ENCODE peak calls at places on chromosomes 6 and 20, in four cellular contexts. D, B, M and E are unnamed samples.

GRCh38 chr6:122530440-122531046 is 58.9 kb upstream of the SERINC1 start:
- DNase-seq in D (peak; percentile 12), B (peak; percentile 81), M (no peak), E (no peak)

GRCh38 chr20:24046905-24047304 is 58.3 kb upstream of the GGTLC1 start:
- DNase-seq in D (no peak), B (no peak), M (no peak), E (no peak)

GRCh38 chr20:4811661-4812181 is 90.0 kb downstream of the PRND start:
- DNase-seq in D (no peak), B (no peak), M (peak; percentile 80), E (no peak)

GRCh38 chr6:104860221-104860620 is 502 bp upstream of the HACE1 start:
- DNase-seq in D (no peak), B (no peak), M (no peak), E (no peak)

GRCh38 chr6:33700391-33701050 is 11.0 kb downstream of the UQCC2 start:
- DNase-seq in D (peak; percentile 53), B (peak; percentile 86), M (peak; percentile 83), E (no peak)

GRCh38 chr6:26571592-26572296 is 25.0 kb upstream of the ABT1 start:
- DNase-seq in D (no peak), B (peak; percentile 72), M (no peak), E (no peak)

GRCh38 chr6:32196682-32197616 is 4.5 kb upstream of the GPSM3 start:
- DNase-seq in D (peak; percentile 55), B (no peak), M (peak; percentile 75), E (no peak)

GRCh38 chr6:26043389-26044139 is 43.7 kb upstream of the HFE start:
- DNase-seq in D (peak; percentile 79), B (no peak), M (peak; percentile 68), E (no peak)

GRCh38 chr6:89048985-89049384 is 31.6 kb upstream of the PNRC1 start:
- DNase-seq in D (no peak), B (no peak), M (no peak), E (no peak)

GRCh38 chr20:23212482-23212881 is 126.4 kb upstream of the CD93 start:
- DNase-seq in D (no peak), B (no peak), M (no peak), E (no peak)

GRCh38 chr20:32480361-32481199 is 104.6 kb downstream of the NOL4L start:
- DNase-seq in D (no peak), B (no peak), M (no peak), E (no peak)

GRCh38 chr6:15697895-15698294 is 35.1 kb upstream of the DTNBP1 start:
- DNase-seq in D (no peak), B (no peak), M (no peak), E (no peak)

GRCh38 chr6:119126140-119126539 is 47.7 kb upstream of the FAM184A start:
- DNase-seq in D (no peak), B (no peak), M (no peak), E (no peak)

GRCh38 chr6:42349753-42350573 is 101.8 kb downstream of the TRERF1 start:
- DNase-seq in D (no peak), B (no peak), M (no peak), E (no peak)

GRCh38 chr6:139762587-139763031 is 388.2 kb upstream of the CITED2 start:
- DNase-seq in D (no peak), B (no peak), M (no peak), E (no peak)

GRCh38 chr6:68572525-68572924 is 62.6 kb upstream of the ADGRB3 start:
- DNase-seq in D (no peak), B (peak; percentile 23), M (no peak), E (no peak)

GRCh38 chr6:168225471-168225901 is 94.1 kb downstream of the DACT2 start:
- DNase-seq in D (no peak), B (no peak), M (no peak), E (no peak)

GRCh38 chr6:170175644-170176620 is 114.9 kb downstream of the DLL1 start:
- DNase-seq in D (peak; percentile 77), B (no peak), M (no peak), E (no peak)

GRCh38 chr20:44203161-44203560 is 7.4 kb downstream of the OSER1 start:
- DNase-seq in D (no peak), B (peak; percentile 62), M (no peak), E (no peak)

GRCh38 chr6:110195639-110196038 is 15.4 kb downstream of the CDC40 start:
- DNase-seq in D (no peak), B (no peak), M (no peak), E (no peak)

GRCh38 chr6:85252085-85252484 is 197.8 kb upstream of the NT5E start:
- DNase-seq in D (no peak), B (no peak), M (no peak), E (no peak)

GRCh38 chr6:44805239-44805849 is 417.8 kb downstream of the CDC5L start:
- DNase-seq in D (no peak), B (no peak), M (no peak), E (no peak)

GRCh38 chr6:132253906-132254305 is 147.4 kb downstream of the MOXD1 start:
- DNase-seq in D (no peak), B (no peak), M (no peak), E (no peak)

GRCh38 chr6:6610031-6610591 is 21.6 kb downstream of the LY86 start:
- DNase-seq in D (no peak), B (no peak), M (no peak), E (no peak)

GRCh38 chr20:57321142-57321541 is 8.5 kb upstream of the SPO11 start:
- DNase-seq in D (no peak), B (no peak), M (no peak), E (no peak)

GRCh38 chr6:88586371-88587157 is 376.9 kb downstream of the RNGTT start:
- DNase-seq in D (no peak), B (no peak), M (peak; percentile 65), E (peak; percentile 71)

GRCh38 chr6:105596284-105596755 is 193.4 kb upstream of the PREP start:
- DNase-seq in D (no peak), B (no peak), M (no peak), E (no peak)

GRCh38 chr6:154887051-154887450 is 108.1 kb upstream of the TIAM2 start:
- DNase-seq in D (no peak), B (no peak), M (no peak), E (no peak)

GRCh38 chr6:130396722-130397121 is 30.9 kb downstream of the TMEM200A start:
- DNase-seq in D (peak; percentile 12), B (no peak), M (no peak), E (no peak)

GRCh38 chr6:3592371-3592941 is 135.6 kb upstream of the SLC22A23 start:
- DNase-seq in D (no peak), B (no peak), M (no peak), E (no peak)

GRCh38 chr6:158002951-158003853 is 21.5 kb downstream of the SYNJ2 start:
- DNase-seq in D (peak; percentile 58), B (no peak), M (peak; percentile 74), E (no peak)
- H3K27ac ChIP-seq in D (peak overlapping the region; percentile 18), B (no peak overlapping the region), M (peak overlapping the region; percentile 71), E (peak overlapping the region; percentile 86)

GRCh38 chr20:62377615-62378085 is 9.3 kb upstream of the RPS21 start:
- DNase-seq in D (no peak), B (no peak), M (no peak), E (no peak)
- H3K4me1 ChIP-seq in D (peaks cover 20% of the 10 kb centered on the region), B (peaks cover 17% of the 10 kb centered on the region), M (peaks cover 21% of the 10 kb centered on the region), E (peaks cover 14% of the 10 kb centered on the region)

GRCh38 chr20:63519765-63520593 is 586 bp upstream of the PPDPF start:
- DNase-seq in D (peak; percentile 67), B (peak; percentile 78), M (peak; percentile 78), E (no peak)
- TF ChIP-seq CTCF in D (peak; percentile 44), B (peak; percentile 29), M (peak; percentile 32), E (peak; percentile 35)

DNA sequence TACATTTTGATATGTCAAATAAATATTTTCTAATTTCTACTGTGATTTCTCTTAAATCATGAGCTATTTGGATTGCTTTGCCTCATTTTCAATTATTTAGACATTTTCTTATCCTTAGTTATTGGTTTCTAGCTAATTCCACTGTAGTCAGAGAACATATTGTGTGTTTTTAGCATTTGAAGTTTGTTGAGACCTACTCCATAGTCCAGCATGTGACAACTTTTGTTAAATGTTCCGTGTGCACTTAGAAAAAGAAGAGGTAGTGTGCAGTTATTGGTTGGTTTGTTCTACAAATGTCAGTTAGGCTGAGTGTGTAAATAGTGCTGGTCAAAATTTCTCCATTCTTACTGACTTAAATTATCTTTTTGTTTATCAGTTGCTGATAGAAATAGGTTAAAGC is 138.8 kb downstream of the BCAS1 start:
- DNase-seq in D (no peak), B (no peak), M (no peak), E (no peak)
- H3K27ac ChIP-seq in D (no peak overlapping the region), B (no peak overlapping the region), M (no peak overlapping the region), E (no peak overlapping the region)

GRCh38 chr6:159973951-159974350 is 5.1 kb downstream of the IGF2R start:
- DNase-seq in D (no peak), B (peak; percentile 23), M (no peak), E (no peak)
- H3K4me1 ChIP-seq in D (peaks cover 31% of the 10 kb centered on the region), B (peaks cover 55% of the 10 kb centered on the region), M (peaks cover 86% of the 10 kb centered on the region), E (peaks cover 63% of the 10 kb centered on the region)